ENCODE peak calls at places on chromosomes 7 and 10, in five cellular contexts. U is GM12865, E is lower lobe of right lung, W is BJ, D is choroid plexus epithelial cell. N is an unnamed sample.

GRCh38 chr10:97025613-97026242 is 160.0 kb downstream of the SLIT1 start:
- DNase-seq in U (peak; percentile 84), E (no peak), W (no peak), D (peak; percentile 75), N (peak; percentile 23)

GRCh38 chr7:75776295-75776971 is 4.4 kb upstream of the CCL26 start:
- DNase-seq in U (peak; percentile 62), E (no peak), W (peak; percentile 74), D (peak; percentile 79), N (peak; percentile 94)

GRCh38 chr10:91220194-91220953 is at the start of gene PCGF5:
- DNase-seq in U (peak; percentile 97), E (peak; percentile 96), W (peak; percentile 40), D (peak; percentile 91), N (peak; percentile 91)

GRCh38 chr7:351256-351655 is 61.3 kb downstream of the FOXL3 start:
- DNase-seq in U (no peak), E (no peak), W (no peak), D (no peak), N (no peak)

GRCh38 chr10:93629636-93630291 is 17.4 kb downstream of the PDE6C start:
- DNase-seq in U (no peak), E (no peak), W (no peak), D (peak; percentile 1), N (no peak)

GRCh38 chr10:133388265-133388972 is 5.5 kb upstream of the MTG1 start:
- DNase-seq in U (peak; percentile 79), E (peak; percentile 34), W (no peak), D (no peak), N (no peak)

GRCh38 chr10:80414126-80414898 is 6.0 kb downstream of the PRXL2A start:
- DNase-seq in U (no peak), E (no peak), W (no peak), D (peak; percentile 59), N (no peak)

GRCh38 chr10:112484399-112484798 is 37.4 kb downstream of the VTI1A start:
- DNase-seq in U (no peak), E (no peak), W (no peak), D (no peak), N (no peak)

GRCh38 chr10:116771101-116771705 is 28.8 kb upstream of the HSPA12A start:
- DNase-seq in U (no peak), E (no peak), W (peak; percentile 47), D (peak; percentile 81), N (peak; percentile 42)

GRCh38 chr7:1767524-1767923 is 97.4 kb downstream of the ELFN1 start:
- DNase-seq in U (no peak), E (no peak), W (no peak), D (peak; percentile 5), N (no peak)

GRCh38 chr7:91780526-91780925 is 100.0 kb downstream of the MTERF1 start:
- DNase-seq in U (no peak), E (no peak), W (no peak), D (no peak), N (no peak)

GRCh38 chr7:157412021-157412443 is 75.2 kb downstream of the DNAJB6 start:
- DNase-seq in U (no peak), E (peak; percentile 17), W (peak; percentile 59), D (peak; percentile 80), N (peak; percentile 80)

GRCh38 chr10:96254976-96255375 is 16.4 kb downstream of the BLNK start:
- DNase-seq in U (no peak), E (no peak), W (no peak), D (no peak), N (no peak)

GRCh38 chr7:77265666-77266065 is 66.0 kb upstream of the FGL2 start:
- DNase-seq in U (peak; percentile 5), E (no peak), W (no peak), D (no peak), N (no peak)

GRCh38 chr7:81367335-81367801 is 402.5 kb downstream of the HGF start:
- DNase-seq in U (no peak), E (no peak), W (peak; percentile 63), D (peak; percentile 14), N (peak; percentile 46)

GRCh38 chr10:102431452-102432124 is 786 bp downstream of the CUEDC2 start:
- DNase-seq in U (no peak), E (no peak), W (no peak), D (peak; percentile 57), N (no peak)

GRCh38 chr10:70106958-70107791 is 25.4 kb downstream of the AIFM2 start:
- DNase-seq in U (peak; percentile 85), E (no peak), W (no peak), D (peak; percentile 12), N (no peak)

GRCh38 chr7:151062399-151063211 is 3.2 kb downstream of the SLC4A2 start:
- DNase-seq in U (no peak), E (peak; percentile 80), W (no peak), D (peak; percentile 80), N (peak; percentile 78)

GRCh38 chr7:17696422-17696821 is 243.9 kb downstream of the SNX13 start:
- DNase-seq in U (no peak), E (peak; percentile 52), W (no peak), D (peak; percentile 86), N (peak; percentile 88)

GRCh38 chr7:102974366-102975236 is 61.8 kb downstream of the LRRC17 start:
- DNase-seq in U (peak; percentile 5), E (no peak), W (no peak), D (no peak), N (no peak)

GRCh38 chr7:20786779-20787651 is at the start of gene SP8:
- DNase-seq in U (no peak), E (no peak), W (no peak), D (no peak), N (no peak)

GRCh38 chr7:4040031-4040928 is 641.8 kb upstream of the FOXK1 start:
- DNase-seq in U (no peak), E (no peak), W (no peak), D (no peak), N (no peak)

GRCh38 chr7:4665661-4666060 is 16.4 kb upstream of the FOXK1 start:
- DNase-seq in U (no peak), E (no peak), W (peak; percentile 65), D (peak; percentile 96), N (peak; percentile 98)

GRCh38 chr10:17092216-17092944 is 37.2 kb downstream of the CUBN start:
- DNase-seq in U (no peak), E (no peak), W (no peak), D (no peak), N (no peak)
- TF ChIP-seq CTCF in U (no peak), E (no peak), W (no peak), D (no peak), N (no peak)

GRCh38 chr7:115910541-115911164 is 119.9 kb downstream of the TFEC start:
- DNase-seq in U (peak; percentile 29), E (no peak), W (peak; percentile 2), D (peak; percentile 72), N (peak; percentile 61)
- H3K4me3 ChIP-seq in U (no peak overlapping the region), E (no peak overlapping the region), W (no peak overlapping the region), D (no peak overlapping the region), N (no peak overlapping the region)

DNA sequence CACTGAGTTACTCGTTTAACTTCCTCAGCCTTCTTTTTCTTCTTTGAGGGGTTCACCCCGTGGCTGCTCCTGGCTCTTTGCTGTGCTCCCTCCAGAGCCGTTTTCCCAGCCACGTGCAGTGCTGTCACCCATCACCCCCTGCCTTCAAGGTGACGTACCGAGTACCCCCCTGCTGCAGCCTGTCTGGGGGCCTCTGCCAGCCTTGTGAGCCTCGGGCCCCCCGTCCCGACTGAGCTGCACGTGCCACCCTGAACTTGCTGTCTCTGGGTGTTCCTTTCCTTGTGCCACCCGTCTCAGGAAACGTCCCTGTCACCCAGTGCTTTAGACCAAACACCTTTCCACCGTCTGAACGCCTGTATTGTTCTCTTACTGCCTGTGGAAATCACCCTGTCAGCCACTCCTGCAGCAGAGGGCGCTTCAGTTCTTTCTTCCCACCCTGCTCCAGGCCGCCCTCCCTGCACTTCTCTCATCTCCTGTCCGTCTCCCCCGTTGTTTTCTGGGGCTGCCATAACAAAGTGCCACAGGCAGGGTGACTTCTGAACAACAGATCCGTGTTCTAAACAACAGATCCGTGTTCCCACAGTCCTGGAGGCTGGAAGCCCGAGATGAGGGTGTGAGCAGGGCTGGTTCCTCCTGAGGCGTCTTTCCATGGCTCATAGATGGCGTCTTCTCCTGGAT is 44.6 kb downstream of the WDR37 start:
- DNase-seq in U (no peak), E (no peak), W (no peak), D (no peak), N (no peak)
- TF ChIP-seq CTCF in U (no peak), E (no peak), W (peak; percentile 2), D (peak; percentile 21), N (no peak)

GRCh38 chr10:109852718-109853037 is 70.6 kb downstream of the XPNPEP1 start:
- DNase-seq in U (no peak), E (no peak), W (no peak), D (no peak), N (no peak)
- H3K4me3 ChIP-seq in U (no peak overlapping the region), E (no peak overlapping the region), W (no peak overlapping the region), D (no peak overlapping the region), N (no peak overlapping the region)

DNA sequence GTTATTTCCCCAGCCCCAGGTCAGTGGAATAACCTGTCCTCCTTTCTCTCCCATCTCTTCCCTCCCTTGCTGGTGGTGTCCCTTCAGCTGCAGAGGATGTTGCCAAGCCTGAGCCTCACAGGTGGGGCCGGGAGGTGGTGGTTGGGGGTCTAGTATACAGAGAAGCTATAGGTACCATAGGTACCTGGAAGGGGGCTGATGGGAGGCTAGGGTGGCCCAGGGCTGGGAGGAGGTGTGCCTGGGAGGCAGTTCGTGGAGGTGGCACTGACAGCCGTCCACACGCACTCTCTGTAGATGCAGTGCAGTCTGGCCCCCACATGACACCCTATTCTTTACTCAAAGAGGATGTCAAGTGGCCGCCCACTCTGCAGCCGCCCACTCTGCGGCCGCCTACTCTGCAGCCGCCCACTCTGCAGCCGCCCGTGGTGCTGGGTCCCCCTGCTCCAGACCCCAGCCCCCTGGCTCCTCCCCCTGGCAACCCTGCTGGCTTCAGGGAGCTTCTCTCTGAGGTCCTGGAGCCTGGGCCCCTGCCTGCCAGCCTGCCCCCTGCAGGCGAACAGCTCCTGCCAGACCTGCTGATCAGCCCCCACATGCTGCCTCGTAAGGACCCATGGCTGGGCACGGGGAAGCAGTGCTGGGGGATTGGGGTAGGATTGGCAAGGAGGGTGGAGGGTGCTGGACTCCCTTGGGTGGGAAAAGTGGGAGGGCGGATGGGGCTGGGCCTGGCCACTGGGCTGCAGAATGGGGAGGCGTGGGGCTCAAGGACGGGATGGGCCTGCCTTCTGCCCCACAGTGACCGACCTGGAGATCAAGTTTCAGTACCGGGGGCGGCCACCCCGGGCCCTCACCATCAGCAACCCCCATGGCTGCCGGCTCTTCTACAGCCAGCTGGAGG is 9.5 kb downstream of the IRF5 start:
- DNase-seq in U (peak; percentile 43), E (no peak), W (no peak), D (no peak), N (no peak)
- TF ChIP-seq CTCF in U (peak; percentile 46), E (no peak), W (peak; percentile 6), D (no peak), N (peak; percentile 17)

GRCh38 chr7:98204670-98205069 is 6.6 kb upstream of the BHLHA15 start:
- DNase-seq in U (no peak), E (no peak), W (no peak), D (no peak), N (no peak)
- H3K4me3 ChIP-seq in U (no peak overlapping the region), E (no peak overlapping the region), W (no peak overlapping the region), D (no peak overlapping the region), N (no peak overlapping the region)